ENCODE peak calls at places on chromosomes 3 and 15, in four cellular contexts. G is kidney, U is fibroblast of pulmonary artery, O is AML-193. D is an unnamed sample.

GRCh38 chr3:183253364-183253960 is 409 bp downstream of the B3GNT5 start:
- DNase-seq in G (peak), U (peak), O (peak), D (peak)

GRCh38 chr3:16374047-16375019 is 109.3 kb downstream of the OXNAD1 start:
- DNase-seq in G (peak), U (no peak), O (no peak), D (no peak)

GRCh38 chr15:91908401-91908800 is 54.9 kb downstream of the SLCO3A1 start:
- DNase-seq in G (no peak), U (peak), O (no peak), D (no peak)

GRCh38 chr3:146449076-146449475 is 20.3 kb downstream of the PLSCR2 start:
- DNase-seq in G (no peak), U (no peak), O (no peak), D (no peak)

GRCh38 chr3:187291001-187291511 is 481 bp downstream of the MASP1 start:
- DNase-seq in G (no peak), U (peak), O (no peak), D (peak)

GRCh38 chr3:185280572-185281365 is 26.9 kb upstream of the EHHADH start:
- DNase-seq in G (no peak), U (peak), O (peak), D (no peak)

GRCh38 chr15:95302206-95302605 is 1028.3 kb upstream of the NR2F2 start:
- DNase-seq in G (no peak), U (peak), O (peak), D (no peak)

GRCh38 chr3:70383360-70383831 is 71.0 kb upstream of the MDFIC2 start:
- DNase-seq in G (no peak), U (no peak), O (no peak), D (no peak)

GRCh38 chr15:98943609-98944111 is 63.9 kb downstream of the PGPEP1L start:
- DNase-seq in G (no peak), U (peak), O (no peak), D (no peak)

GRCh38 chr3:123930426-123930825 is 30.6 kb downstream of the CCDC14 start:
- DNase-seq in G (no peak), U (no peak), O (no peak), D (no peak)

GRCh38 chr3:110664148-110664547 is 407.5 kb upstream of the NECTIN3 start:
- DNase-seq in G (no peak), U (peak), O (no peak), D (no peak)